ENCODE peak calls at places on chromosome 5, in five cellular contexts. P is endothelial cell, C is heart right ventricle, E is right atrium auricular region, T is BE2C. B is an unnamed sample.
A peak's percentile ranks its signal among the peaks of the same experiment; 100 is the strongest.

GRCh38 chr5:157189223-157189622 is 8.6 kb downstream of the ITK start:
- DNase-seq in P (no peak), E (peak; percentile 13), C (no peak), T (no peak), B (no peak)

GRCh38 chr5:149153751-149154610 is 12.7 kb downstream of the ABLIM3 start:
- DNase-seq in P (no peak), T (no peak), E (peak; percentile 90), C (peak; percentile 71), B (peak; percentile 58)

GRCh38 chr5:172953776-172954189 is 5.4 kb upstream of the RPL26L1 start:
- DNase-seq in E (no peak), P (no peak), C (no peak), T (no peak), B (no peak)

GRCh38 chr5:17381926-17382325 is 116.1 kb upstream of the TAF11L2 start:
- DNase-seq in P (no peak), T (no peak), E (peak; percentile 72), C (peak; percentile 36), B (no peak)

GRCh38 chr5:159736844-159737243 is 179.4 kb upstream of the ADRA1B start:
- DNase-seq in C (no peak), E (no peak), T (no peak), P (no peak), B (no peak)

GRCh38 chr5:78899922-78900362 is 85.2 kb downstream of the ARSB start:
- DNase-seq in E (no peak), T (peak; percentile 65), P (peak; percentile 57), C (peak; percentile 43), B (peak; percentile 66)

GRCh38 chr5:54947187-54947586 is 38.2 kb downstream of the ESM1 start:
- DNase-seq in C (no peak), E (no peak), P (no peak), T (no peak), B (no peak)

GRCh38 chr5:137217599-137218200 is 281.4 kb downstream of the SPOCK1 start:
- DNase-seq in E (no peak), C (no peak), P (no peak), T (no peak), B (no peak)

GRCh38 chr5:36363101-36363500 is 61.4 kb upstream of the RANBP3L start:
- DNase-seq in P (no peak), T (no peak), C (no peak), E (no peak), B (no peak)

GRCh38 chr5:137078171-137078665 is 420.9 kb downstream of the SPOCK1 start:
- DNase-seq in E (no peak), C (no peak), T (no peak), P (no peak), B (no peak)

GRCh38 chr5:180790020-180790419 is 12.6 kb downstream of the MGAT1 start:
- DNase-seq in P (peak; percentile 60), E (no peak), T (peak; percentile 32), C (no peak), B (no peak)

GRCh38 chr5:158162479-158162878 is 303.5 kb upstream of the CLINT1 start:
- DNase-seq in T (no peak), P (no peak), E (no peak), C (no peak), B (no peak)

B was measured in K562.